ENCODE peak calls at places on chromosomes 1 and 21, in ten cellular contexts. One of them, this sample, is unnamed.

GRCh38 chr1:106944721-106945120 is 111.8 kb upstream of the PRMT6 start:
- DNase-seq in activated CD4-positive, alpha-beta T cell treated with anti-CD3 and anti-CD28 coated beads, Interleukin-2, amount 10 ng/mL, durations not matched to agents 7 days and 5 days: no peak
- DNase-seq in amniotic stem cell: no peak
- DNase-seq in left lung: no peak
- DNase-seq in cardiac muscle cell: no peak
- DNase-seq in SK-N-SH: no peak
- DNase-seq in NCI-H226: no peak
- DNase-seq in NCI-H2081: no peak
- DNase-seq in BJ: no peak
- DNase-seq in stimulated activated CD4-positive, alpha-beta T cell treated with anti-CD3 and anti-CD28 coated beads, TNF-alpha, amount 100 ng/mL, for 1 hour: no peak
- DNase-seq in this sample: no peak

GRCh38 chr1:163709636-163710035 is 387.9 kb downstream of the NUF2 start:
- DNase-seq in BJ: peak
- DNase-seq in SK-N-SH: no peak
- DNase-seq in cardiac muscle cell: no peak
- DNase-seq in left lung: no peak
- DNase-seq in NCI-H226: no peak
- DNase-seq in NCI-H2081: no peak
- DNase-seq in activated CD4-positive, alpha-beta T cell treated with anti-CD3 and anti-CD28 coated beads, Interleukin-2, amount 10 ng/mL, durations not matched to agents 7 days and 5 days: no peak
- DNase-seq in stimulated activated CD4-positive, alpha-beta T cell treated with anti-CD3 and anti-CD28 coated beads, TNF-alpha, amount 100 ng/mL, for 1 hour: no peak
- DNase-seq in amniotic stem cell: no peak
- DNase-seq in this sample: no peak

GRCh38 chr21:14567557-14568279 is 21.6 kb upstream of the SAMSN1 start:
- DNase-seq in NCI-H226: no peak
- DNase-seq in activated CD4-positive, alpha-beta T cell treated with anti-CD3 and anti-CD28 coated beads, Interleukin-2, amount 10 ng/mL, durations not matched to agents 7 days and 5 days: no peak
- DNase-seq in SK-N-SH: no peak
- DNase-seq in BJ: no peak
- DNase-seq in cardiac muscle cell: peak
- DNase-seq in NCI-H2081: no peak
- DNase-seq in left lung: no peak
- DNase-seq in stimulated activated CD4-positive, alpha-beta T cell treated with anti-CD3 and anti-CD28 coated beads, TNF-alpha, amount 100 ng/mL, for 1 hour: no peak
- DNase-seq in amniotic stem cell: no peak
- DNase-seq in this sample: no peak

GRCh38 chr1:230288641-230289349 is 137.3 kb downstream of the PGBD5 start:
- DNase-seq in left lung: peak
- DNase-seq in activated CD4-positive, alpha-beta T cell treated with anti-CD3 and anti-CD28 coated beads, Interleukin-2, amount 10 ng/mL, durations not matched to agents 7 days and 5 days: no peak
- DNase-seq in stimulated activated CD4-positive, alpha-beta T cell treated with anti-CD3 and anti-CD28 coated beads, TNF-alpha, amount 100 ng/mL, for 1 hour: no peak
- DNase-seq in BJ: no peak
- DNase-seq in NCI-H226: no peak
- DNase-seq in NCI-H2081: no peak
- DNase-seq in SK-N-SH: no peak
- DNase-seq in amniotic stem cell: no peak
- DNase-seq in cardiac muscle cell: peak
- DNase-seq in this sample: no peak

GRCh38 chr1:240663160-240663879 is 51.4 kb upstream of the GREM2 start:
- DNase-seq in SK-N-SH: no peak
- DNase-seq in activated CD4-positive, alpha-beta T cell treated with anti-CD3 and anti-CD28 coated beads, Interleukin-2, amount 10 ng/mL, durations not matched to agents 7 days and 5 days: no peak
- DNase-seq in amniotic stem cell: peak
- DNase-seq in NCI-H226: peak
- DNase-seq in BJ: peak
- DNase-seq in NCI-H2081: no peak
- DNase-seq in left lung: no peak
- DNase-seq in cardiac muscle cell: no peak
- DNase-seq in stimulated activated CD4-positive, alpha-beta T cell treated with anti-CD3 and anti-CD28 coated beads, TNF-alpha, amount 100 ng/mL, for 1 hour: no peak
- DNase-seq in this sample: no peak

GRCh38 chr1:183105449-183105848 is 80.6 kb upstream of the LAMC2 start:
- DNase-seq in left lung: no peak
- DNase-seq in NCI-H226: no peak
- DNase-seq in amniotic stem cell: no peak
- DNase-seq in SK-N-SH: no peak
- DNase-seq in activated CD4-positive, alpha-beta T cell treated with anti-CD3 and anti-CD28 coated beads, Interleukin-2, amount 10 ng/mL, durations not matched to agents 7 days and 5 days: no peak
- DNase-seq in stimulated activated CD4-positive, alpha-beta T cell treated with anti-CD3 and anti-CD28 coated beads, TNF-alpha, amount 100 ng/mL, for 1 hour: no peak
- DNase-seq in NCI-H2081: no peak
- DNase-seq in cardiac muscle cell: peak
- DNase-seq in BJ: no peak
- DNase-seq in this sample: no peak

GRCh38 chr1:150259758-150260669 is 2.4 kb downstream of the CA14 start:
- DNase-seq in cardiac muscle cell: peak
- DNase-seq in NCI-H226: peak
- DNase-seq in BJ: no peak
- DNase-seq in activated CD4-positive, alpha-beta T cell treated with anti-CD3 and anti-CD28 coated beads, Interleukin-2, amount 10 ng/mL, durations not matched to agents 7 days and 5 days: no peak
- DNase-seq in stimulated activated CD4-positive, alpha-beta T cell treated with anti-CD3 and anti-CD28 coated beads, TNF-alpha, amount 100 ng/mL, for 1 hour: no peak
- DNase-seq in NCI-H2081: peak
- DNase-seq in left lung: no peak
- DNase-seq in amniotic stem cell: no peak
- DNase-seq in SK-N-SH: peak
- DNase-seq in this sample: no peak

GRCh38 chr1:6783221-6783620 is 2.0 kb upstream of the CAMTA1 start:
- DNase-seq in BJ: no peak
- DNase-seq in stimulated activated CD4-positive, alpha-beta T cell treated with anti-CD3 and anti-CD28 coated beads, TNF-alpha, amount 100 ng/mL, for 1 hour: no peak
- DNase-seq in SK-N-SH: no peak
- DNase-seq in cardiac muscle cell: no peak
- DNase-seq in NCI-H226: no peak
- DNase-seq in NCI-H2081: no peak
- DNase-seq in activated CD4-positive, alpha-beta T cell treated with anti-CD3 and anti-CD28 coated beads, Interleukin-2, amount 10 ng/mL, durations not matched to agents 7 days and 5 days: no peak
- DNase-seq in amniotic stem cell: no peak
- DNase-seq in left lung: no peak
- DNase-seq in this sample: no peak

GRCh38 chr1:24224086-24224485 is 37.0 kb upstream of the IFNLR1 start:
- DNase-seq in activated CD4-positive, alpha-beta T cell treated with anti-CD3 and anti-CD28 coated beads, Interleukin-2, amount 10 ng/mL, durations not matched to agents 7 days and 5 days: no peak
- DNase-seq in NCI-H2081: no peak
- DNase-seq in cardiac muscle cell: no peak
- DNase-seq in NCI-H226: no peak
- DNase-seq in amniotic stem cell: no peak
- DNase-seq in BJ: no peak
- DNase-seq in stimulated activated CD4-positive, alpha-beta T cell treated with anti-CD3 and anti-CD28 coated beads, TNF-alpha, amount 100 ng/mL, for 1 hour: no peak
- DNase-seq in SK-N-SH: no peak
- DNase-seq in left lung: no peak
- DNase-seq in this sample: no peak

GRCh38 chr1:119799599-119800177 is 11.6 kb downstream of the REG4 start:
- DNase-seq in BJ: no peak
- DNase-seq in NCI-H2081: no peak
- DNase-seq in cardiac muscle cell: no peak
- DNase-seq in left lung: no peak
- DNase-seq in NCI-H226: no peak
- DNase-seq in stimulated activated CD4-positive, alpha-beta T cell treated with anti-CD3 and anti-CD28 coated beads, TNF-alpha, amount 100 ng/mL, for 1 hour: no peak
- DNase-seq in SK-N-SH: no peak
- DNase-seq in activated CD4-positive, alpha-beta T cell treated with anti-CD3 and anti-CD28 coated beads, Interleukin-2, amount 10 ng/mL, durations not matched to agents 7 days and 5 days: no peak
- DNase-seq in amniotic stem cell: no peak
- DNase-seq in this sample: no peak

GRCh38 chr1:66996018-66996682 is 57.8 kb downstream of the SLC35D1 start:
- DNase-seq in amniotic stem cell: peak
- DNase-seq in cardiac muscle cell: peak
- DNase-seq in left lung: no peak
- DNase-seq in SK-N-SH: peak
- DNase-seq in NCI-H2081: peak
- DNase-seq in activated CD4-positive, alpha-beta T cell treated with anti-CD3 and anti-CD28 coated beads, Interleukin-2, amount 10 ng/mL, durations not matched to agents 7 days and 5 days: peak
- DNase-seq in stimulated activated CD4-positive, alpha-beta T cell treated with anti-CD3 and anti-CD28 coated beads, TNF-alpha, amount 100 ng/mL, for 1 hour: peak
- DNase-seq in BJ: no peak
- DNase-seq in NCI-H226: peak
- DNase-seq in this sample: peak

GRCh38 chr1:99969260-99969728 is 502 bp upstream of the SLC35A3 start:
- DNase-seq in SK-N-SH: no peak
- DNase-seq in activated CD4-positive, alpha-beta T cell treated with anti-CD3 and anti-CD28 coated beads, Interleukin-2, amount 10 ng/mL, durations not matched to agents 7 days and 5 days: no peak
- DNase-seq in BJ: no peak
- DNase-seq in stimulated activated CD4-positive, alpha-beta T cell treated with anti-CD3 and anti-CD28 coated beads, TNF-alpha, amount 100 ng/mL, for 1 hour: no peak
- DNase-seq in cardiac muscle cell: no peak
- DNase-seq in NCI-H2081: peak
- DNase-seq in left lung: no peak
- DNase-seq in amniotic stem cell: no peak
- DNase-seq in NCI-H226: no peak
- DNase-seq in this sample: no peak

GRCh38 chr1:70840260-70840953 is 207.2 kb downstream of the PTGER3 start:
- DNase-seq in amniotic stem cell: no peak
- DNase-seq in cardiac muscle cell: no peak
- DNase-seq in stimulated activated CD4-positive, alpha-beta T cell treated with anti-CD3 and anti-CD28 coated beads, TNF-alpha, amount 100 ng/mL, for 1 hour: no peak
- DNase-seq in SK-N-SH: no peak
- DNase-seq in left lung: no peak
- DNase-seq in activated CD4-positive, alpha-beta T cell treated with anti-CD3 and anti-CD28 coated beads, Interleukin-2, amount 10 ng/mL, durations not matched to agents 7 days and 5 days: no peak
- DNase-seq in NCI-H2081: peak
- DNase-seq in BJ: peak
- DNase-seq in NCI-H226: no peak
- DNase-seq in this sample: no peak

GRCh38 chr1:30226648-30227047 is 496.7 kb downstream of the MATN1 start:
- DNase-seq in cardiac muscle cell: no peak
- DNase-seq in left lung: no peak
- DNase-seq in NCI-H2081: no peak
- DNase-seq in stimulated activated CD4-positive, alpha-beta T cell treated with anti-CD3 and anti-CD28 coated beads, TNF-alpha, amount 100 ng/mL, for 1 hour: no peak
- DNase-seq in BJ: no peak
- DNase-seq in SK-N-SH: no peak
- DNase-seq in activated CD4-positive, alpha-beta T cell treated with anti-CD3 and anti-CD28 coated beads, Interleukin-2, amount 10 ng/mL, durations not matched to agents 7 days and 5 days: no peak
- DNase-seq in NCI-H226: no peak
- DNase-seq in amniotic stem cell: no peak
- DNase-seq in this sample: no peak

GRCh38 chr1:157135070-157135469 is 3.1 kb downstream of the ETV3 start:
- DNase-seq in left lung: no peak
- DNase-seq in cardiac muscle cell: no peak
- DNase-seq in stimulated activated CD4-positive, alpha-beta T cell treated with anti-CD3 and anti-CD28 coated beads, TNF-alpha, amount 100 ng/mL, for 1 hour: no peak
- DNase-seq in amniotic stem cell: no peak
- DNase-seq in BJ: no peak
- DNase-seq in activated CD4-positive, alpha-beta T cell treated with anti-CD3 and anti-CD28 coated beads, Interleukin-2, amount 10 ng/mL, durations not matched to agents 7 days and 5 days: no peak
- DNase-seq in NCI-H2081: no peak
- DNase-seq in NCI-H226: no peak
- DNase-seq in SK-N-SH: no peak
- DNase-seq in this sample: no peak

GRCh38 chr1:115330480-115331013 is 7.5 kb downstream of the NGF start:
- DNase-seq in NCI-H2081: no peak
- DNase-seq in stimulated activated CD4-positive, alpha-beta T cell treated with anti-CD3 and anti-CD28 coated beads, TNF-alpha, amount 100 ng/mL, for 1 hour: no peak
- DNase-seq in left lung: no peak
- DNase-seq in activated CD4-positive, alpha-beta T cell treated with anti-CD3 and anti-CD28 coated beads, Interleukin-2, amount 10 ng/mL, durations not matched to agents 7 days and 5 days: no peak
- DNase-seq in cardiac muscle cell: no peak
- DNase-seq in BJ: peak
- DNase-seq in SK-N-SH: peak
- DNase-seq in NCI-H226: peak
- DNase-seq in amniotic stem cell: peak
- DNase-seq in this sample: no peak

GRCh38 chr1:35062518-35063196 is 16.5 kb upstream of the ZMYM1 start:
- DNase-seq in amniotic stem cell: no peak
- DNase-seq in NCI-H226: peak
- DNase-seq in activated CD4-positive, alpha-beta T cell treated with anti-CD3 and anti-CD28 coated beads, Interleukin-2, amount 10 ng/mL, durations not matched to agents 7 days and 5 days: no peak
- DNase-seq in BJ: no peak
- DNase-seq in NCI-H2081: peak
- DNase-seq in left lung: no peak
- DNase-seq in stimulated activated CD4-positive, alpha-beta T cell treated with anti-CD3 and anti-CD28 coated beads, TNF-alpha, amount 100 ng/mL, for 1 hour: no peak
- DNase-seq in SK-N-SH: peak
- DNase-seq in cardiac muscle cell: peak
- DNase-seq in this sample: no peak

GRCh38 chr1:235067396-235068154 is 61.1 kb downstream of the TOMM20 start:
- DNase-seq in amniotic stem cell: peak
- DNase-seq in NCI-H2081: peak
- DNase-seq in SK-N-SH: no peak
- DNase-seq in NCI-H226: peak
- DNase-seq in stimulated activated CD4-positive, alpha-beta T cell treated with anti-CD3 and anti-CD28 coated beads, TNF-alpha, amount 100 ng/mL, for 1 hour: no peak
- DNase-seq in left lung: peak
- DNase-seq in BJ: peak
- DNase-seq in activated CD4-positive, alpha-beta T cell treated with anti-CD3 and anti-CD28 coated beads, Interleukin-2, amount 10 ng/mL, durations not matched to agents 7 days and 5 days: no peak
- DNase-seq in cardiac muscle cell: peak
- DNase-seq in this sample: peak